ENCODE peak calls at places on chromosomes 4 and X, in five cellular contexts. U is activated T-cell treated with anti-CD3 and anti-CD28 coated beads, Interleukin-2, amount 50 U/mL, for 4 hours; S is T-helper 1 cell; H is Caco-2; W is mesenchymal stem cell. Y is an unnamed sample.

GRCh38 chr4:109301691-109302365 is 630 bp downstream of the COL25A1 start:
- DNase-seq in W (peak; percentile 22), U (no peak), S (no peak), H (no peak), Y (no peak)

GRCh38 chr4:76156635-76157034 is 8.4 kb upstream of the NUP54 start:
- DNase-seq in S (no peak), H (no peak), U (no peak), W (no peak), Y (no peak)

GRCh38 chrX:94400488-94400887 is 726.5 kb downstream of the FAM133A start:
- DNase-seq in U (no peak), W (no peak), S (peak; percentile 4), H (peak; percentile 24), Y (no peak)

GRCh38 chr4:20084488-20084887 is 167.2 kb upstream of the SLIT2 start:
- DNase-seq in S (peak; percentile 2), U (no peak), H (no peak), W (no peak), Y (no peak)

GRCh38 chr4:93791570-93792195 is 36.9 kb upstream of the ATOH1 start:
- DNase-seq in U (no peak), S (peak; percentile 7), H (peak; percentile 57), W (peak; percentile 50), Y (no peak)

GRCh38 chrX:102837843-102838242 is 99.2 kb upstream of the RAB40AL start:
- DNase-seq in U (no peak), H (no peak), W (no peak), S (no peak), Y (no peak)

GRCh38 chrX:68710870-68711576 is 63.6 kb downstream of the STARD8 start:
- DNase-seq in S (no peak), W (peak; percentile 37), U (no peak), H (peak; percentile 62), Y (no peak)

GRCh38 chrX:9866633-9867032 is 80.4 kb downstream of the SHROOM2 start:
- DNase-seq in S (no peak), U (no peak), W (peak; percentile 47), H (no peak), Y (no peak)

GRCh38 chr4:113682730-113683129 is 78.8 kb downstream of the CAMK2D start:
- DNase-seq in U (no peak), S (no peak), W (no peak), H (no peak), Y (no peak)

GRCh38 chr4:26242451-26242850 is 78.4 kb upstream of the RBPJ start:
- DNase-seq in U (no peak), H (no peak), W (no peak), S (no peak), Y (no peak)

GRCh38 chrX:139762400-139763183 is 54.6 kb upstream of the MCF2 start:
- DNase-seq in U (no peak), W (no peak), H (no peak), S (no peak), Y (no peak)

GRCh38 chr4:156515295-156515694 is 456.3 kb downstream of the PDGFC start:
- DNase-seq in S (no peak), W (no peak), U (no peak), H (no peak), Y (no peak)

GRCh38 chr4:173852775-173853174 is 322.7 kb upstream of the HAND2 start:
- DNase-seq in S (no peak), U (no peak), W (no peak), H (no peak), Y (no peak)

GRCh38 chr4:8071741-8072140 is 86.9 kb downstream of the ABLIM2 start:
- DNase-seq in H (no peak), S (no peak), W (no peak), U (no peak), Y (peak; percentile 57)

GRCh38 chr4:130542953-130543352 is 1447.0 kb downstream of the C4orf33 start:
- DNase-seq in U (no peak), S (no peak), H (no peak), W (no peak), Y (no peak)

GRCh38 chr4:87525636-87526035 is 3.5 kb downstream of the SPARCL1 start:
- DNase-seq in U (no peak), W (peak; percentile 30), H (no peak), S (no peak), Y (no peak)

GRCh38 chr4:180057891-180058643 is 2185.1 kb upstream of the TENM3 start:
- DNase-seq in H (peak; percentile 19), W (peak; percentile 40), U (no peak), S (no peak), Y (no peak)

GRCh38 chrX:76428243-76429130 is 977 bp downstream of the MAGEE1 start:
- DNase-seq in W (no peak), U (peak; percentile 41), S (peak; percentile 30), H (no peak), Y (peak; percentile 66)

GRCh38 chr4:36320130-36320902 is 38.9 kb downstream of the DTHD1 start:
- DNase-seq in W (no peak), U (no peak), H (no peak), S (no peak), Y (no peak)

GRCh38 chrX:71859637-71860036 is 51.0 kb upstream of the NHSL2 start:
- DNase-seq in W (peak; percentile 44), H (peak; percentile 42), U (no peak), S (peak; percentile 15), Y (no peak)

GRCh38 chrX:101906136-101906796 is 25.6 kb downstream of the ZMAT1 start:
- DNase-seq in W (no peak), U (no peak), S (no peak), H (no peak), Y (no peak)

GRCh38 chr4:78612398-78613005 is 60.9 kb downstream of the ANXA3 start:
- DNase-seq in U (no peak), W (peak; percentile 56), H (no peak), S (peak; percentile 57), Y (no peak)

GRCh38 chrX:13780868-13781427 is 35.9 kb downstream of the GPM6B start:
- DNase-seq in U (no peak), W (no peak), H (no peak), S (no peak), Y (no peak)

GRCh38 chr4:108885211-108885610 is 122.4 kb upstream of the ETNPPL start:
- DNase-seq in W (no peak), S (peak; percentile 20), U (no peak), H (no peak), Y (no peak)

GRCh38 chr4:3271131-3271530 is 21.7 kb upstream of the RGS12 start:
- DNase-seq in S (no peak), H (no peak), U (no peak), W (no peak), Y (no peak)

GRCh38 chr4:110059556-110060191 is 138.7 kb downstream of the ELOVL6 start:
- DNase-seq in H (no peak), S (peak; percentile 85), U (no peak), W (no peak), Y (peak; percentile 63)

GRCh38 chr4:108068422-108068821 is 78.7 kb downstream of the HADH start:
- DNase-seq in H (no peak), U (no peak), S (no peak), W (peak; percentile 20), Y (no peak)

GRCh38 chrX:15150578-15150977 is 119.3 kb downstream of the ASB9 start:
- DNase-seq in U (no peak), H (no peak), W (no peak), S (no peak), Y (no peak)

GRCh38 chr4:154441982-154442381 is 49.6 kb downstream of the DCHS2 start:
- DNase-seq in H (no peak), U (no peak), W (no peak), S (no peak), Y (no peak)

GRCh38 chr4:6071959-6072720 is 53.9 kb upstream of the C4orf50 start:
- DNase-seq in H (no peak), S (no peak), U (no peak), W (no peak), Y (no peak)

GRCh38 chrX:134604701-134605271 is 53.5 kb downstream of the PLAC1 start:
- DNase-seq in H (no peak), U (no peak), W (peak; percentile 37), S (no peak), Y (no peak)